ENCODE peak calls at places on chromosomes 5 and 9, in four cellular contexts. One of them, this sample, is unnamed.

GRCh38 chr9:122819791-122820489 is 8.4 kb downstream of the PDCL start:
- DNase-seq in MM.1S: no peak
- DNase-seq in HuH-7: no peak
- DNase-seq in AG20443: no peak
- DNase-seq in this sample: no peak

GRCh38 chr5:148443998-148444397 is 60.2 kb downstream of the FBXO38 start:
- DNase-seq in MM.1S: peak
- DNase-seq in AG20443: peak
- DNase-seq in HuH-7: peak
- DNase-seq in this sample: peak

GRCh38 chr5:172380992-172381643 is 73.2 kb downstream of the SH3PXD2B start:
- DNase-seq in AG20443: no peak
- DNase-seq in HuH-7: no peak
- DNase-seq in MM.1S: no peak
- DNase-seq in this sample: no peak

GRCh38 chr9:14829204-14829603 is 81.0 kb downstream of the FREM1 start:
- DNase-seq in MM.1S: no peak
- DNase-seq in AG20443: no peak
- DNase-seq in HuH-7: no peak
- DNase-seq in this sample: no peak

GRCh38 chr5:58410441-58410840 is 49.4 kb downstream of the PLK2 start:
- DNase-seq in AG20443: peak
- DNase-seq in MM.1S: peak
- DNase-seq in HuH-7: no peak
- DNase-seq in this sample: peak

GRCh38 chr5:74369173-74369572 is 271.4 kb downstream of the ENC1 start:
- DNase-seq in HuH-7: no peak
- DNase-seq in AG20443: no peak
- DNase-seq in MM.1S: no peak
- DNase-seq in this sample: no peak

GRCh38 chr5:38996123-38996522 is 78.1 kb downstream of the RICTOR start:
- DNase-seq in HuH-7: no peak
- DNase-seq in MM.1S: no peak
- DNase-seq in AG20443: no peak
- DNase-seq in this sample: no peak

GRCh38 chr5:139027150-139027549 is 152.0 kb upstream of the LRRTM2 start:
- DNase-seq in HuH-7: no peak
- DNase-seq in MM.1S: no peak
- DNase-seq in AG20443: no peak
- DNase-seq in this sample: no peak

GRCh38 chr9:129669141-129669718 is 3.8 kb downstream of the PRRX2 start:
- DNase-seq in HuH-7: no peak
- DNase-seq in MM.1S: no peak
- DNase-seq in AG20443: peak
- DNase-seq in this sample: peak

GRCh38 chr9:107175039-107175438 is 108.0 kb upstream of the RAD23B start:
- DNase-seq in AG20443: no peak
- DNase-seq in HuH-7: no peak
- DNase-seq in MM.1S: no peak
- DNase-seq in this sample: no peak

GRCh38 chr5:83559141-83559785 is 87.7 kb downstream of the VCAN start:
- DNase-seq in AG20443: no peak
- DNase-seq in MM.1S: no peak
- DNase-seq in HuH-7: no peak
- DNase-seq in this sample: no peak

GRCh38 chr9:129682381-129682780 is 16.9 kb downstream of the PRRX2 start:
- DNase-seq in MM.1S: no peak
- DNase-seq in HuH-7: no peak
- DNase-seq in AG20443: no peak
- DNase-seq in this sample: no peak

This sample was measured in hepatic stellate cell.